ENCODE peak calls at places on chromosomes 11 and 22, in eight cellular contexts. A, Z, H, S, C, Q, B and J are unnamed samples.

GRCh38 chr11:31387379-31387778 is 17.7 kb downstream of the DNAJC24 start:
- DNase-seq in S (no peak), A (no peak), C (no peak), Q (no peak), Z (no peak), B (no peak), H (no peak), J (no peak)

GRCh38 chr22:32354360-32355351 is 3.0 kb upstream of the RFPL3 start:
- DNase-seq in H (no peak), A (no peak), C (peak), B (no peak), S (peak), Q (peak), Z (no peak), J (no peak)

GRCh38 chr11:112339566-112339965 is 78.9 kb upstream of the PLET1 start:
- DNase-seq in S (no peak), A (no peak), C (no peak), B (no peak), Q (no peak), Z (no peak), H (no peak), J (no peak)

GRCh38 chr11:67442504-67443398 is 525 bp downstream of the CORO1B start:
- DNase-seq in S (no peak), A (no peak), Q (no peak), C (no peak), Z (no peak), B (peak), H (no peak), J (no peak)

GRCh38 chr11:8250981-8251620 is 12.6 kb downstream of the LMO1 start:
- DNase-seq in Z (no peak), S (no peak), C (no peak), B (no peak), A (no peak), H (no peak), Q (no peak), J (no peak)

GRCh38 chr11:68461284-68461861 is 821 bp downstream of the PPP6R3 start:
- DNase-seq in Q (no peak), Z (peak), S (no peak), C (peak), B (no peak), A (peak), H (peak), J (no peak)

GRCh38 chr11:66863428-66864125 is 6.7 kb downstream of the LRFN4 start:
- DNase-seq in S (no peak), Z (no peak), B (no peak), Q (no peak), C (no peak), H (no peak), A (no peak), J (no peak)

GRCh38 chr11:33857924-33858323 is 34.0 kb downstream of the LMO2 start:
- DNase-seq in H (peak), B (peak), C (peak), S (peak), Q (peak), Z (peak), A (peak), J (peak)

GRCh38 chr22:27473533-27473932 is 328.0 kb downstream of the MN1 start:
- DNase-seq in S (no peak), H (no peak), Q (no peak), Z (no peak), C (no peak), B (no peak), A (no peak), J (no peak)

GRCh38 chr11:118531597-118532084 is 649 bp downstream of the TMEM25 start:
- DNase-seq in Z (no peak), C (no peak), B (no peak), A (peak), H (no peak), Q (no peak), S (no peak), J (no peak)

GRCh38 chr11:83641511-83641910 is 355.3 kb upstream of the CCDC90B start:
- DNase-seq in Z (no peak), Q (no peak), S (no peak), A (no peak), H (no peak), B (no peak), C (no peak), J (peak)

GRCh38 chr11:15775051-15775541 is 581.2 kb downstream of the SOX6 start:
- DNase-seq in H (no peak), Z (no peak), S (no peak), C (no peak), B (no peak), A (no peak), Q (no peak), J (no peak)

GRCh38 chr11:69538840-69539239 is 57.4 kb downstream of the LINC01488 start:
- DNase-seq in Z (no peak), A (no peak), B (no peak), S (no peak), Q (no peak), H (no peak), C (no peak), J (no peak)

GRCh38 chr22:49230194-49230577 is 597.5 kb downstream of the BRD1 start:
- DNase-seq in H (no peak), Q (no peak), Z (no peak), S (no peak), C (no peak), B (no peak), A (no peak), J (no peak)

GRCh38 chr22:17065433-17065832 is 19.4 kb upstream of the IL17RA start:
- DNase-seq in Q (no peak), S (no peak), B (no peak), Z (no peak), H (no peak), C (no peak), A (no peak), J (no peak)

GRCh38 chr22:46007848-46008261 is 30.9 kb upstream of the WNT7B start:
- DNase-seq in S (peak), A (no peak), C (no peak), Z (no peak), H (peak), Q (peak), B (no peak), J (peak)

GRCh38 chr11:31803813-31804438 is 7.2 kb downstream of the PAX6 start:
- DNase-seq in C (no peak), H (no peak), S (no peak), A (peak), B (no peak), Q (no peak), Z (no peak), J (no peak)

GRCh38 chr11:123065634-123066033 is 3.7 kb upstream of the HSPA8 start:
- DNase-seq in Q (no peak), Z (no peak), S (no peak), C (no peak), B (no peak), A (no peak), H (no peak), J (peak)